ENCODE peak calls at places on chromosomes 4 and X, in six cellular contexts. One of them, this sample, is unnamed.

GRCh38 chrX:46260502-46260901 is 284.7 kb downstream of the ZNF674 start:
- DNase-seq in IMR-90: no peak
- DNase-seq in H9: no peak
- DNase-seq in neuronal stem cell: no peak
- DNase-seq in mesenchymal stem cell: no peak
- DNase-seq in trophoblast cell: peak; percentile 9
- DNase-seq in this sample: peak; percentile 23

GRCh38 chrX:154411981-154412340 is 622 bp downstream of the TAFAZZIN start:
- DNase-seq in IMR-90: peak; percentile 26
- DNase-seq in H9: peak; percentile 82
- DNase-seq in neuronal stem cell: no peak
- DNase-seq in mesenchymal stem cell: peak; percentile 67
- DNase-seq in trophoblast cell: no peak
- DNase-seq in this sample: peak; percentile 78

GRCh38 chr4:176335421-176335820 is 15.7 kb downstream of the SPCS3 start:
- DNase-seq in IMR-90: peak; percentile 79
- DNase-seq in H9: no peak
- DNase-seq in neuronal stem cell: no peak
- DNase-seq in mesenchymal stem cell: no peak
- DNase-seq in trophoblast cell: no peak
- DNase-seq in this sample: no peak

GRCh38 chrX:47574609-47575325 is 7.5 kb upstream of the TIMP1 start:
- DNase-seq in IMR-90: no peak
- DNase-seq in H9: no peak
- DNase-seq in neuronal stem cell: no peak
- DNase-seq in mesenchymal stem cell: peak; percentile 48
- DNase-seq in trophoblast cell: no peak
- DNase-seq in this sample: no peak

GRCh38 chr4:164871673-164872072 is 5.3 kb upstream of the APELA start:
- DNase-seq in IMR-90: no peak
- DNase-seq in H9: no peak
- DNase-seq in neuronal stem cell: no peak
- DNase-seq in mesenchymal stem cell: no peak
- DNase-seq in trophoblast cell: no peak
- DNase-seq in this sample: no peak

GRCh38 chr4:156362581-156362980 is 408.9 kb upstream of the CTSO start:
- DNase-seq in IMR-90: peak; percentile 62
- DNase-seq in H9: no peak
- DNase-seq in neuronal stem cell: no peak
- DNase-seq in mesenchymal stem cell: peak; percentile 54
- DNase-seq in trophoblast cell: no peak
- DNase-seq in this sample: no peak

GRCh38 chr4:31351695-31352094 is 631.5 kb downstream of the PCDH7 start:
- DNase-seq in IMR-90: no peak
- DNase-seq in H9: no peak
- DNase-seq in neuronal stem cell: no peak
- DNase-seq in mesenchymal stem cell: no peak
- DNase-seq in trophoblast cell: no peak
- DNase-seq in this sample: no peak

GRCh38 chr4:82698412-82698811 is 100.2 kb downstream of the SCD5 start:
- DNase-seq in IMR-90: no peak
- DNase-seq in H9: no peak
- DNase-seq in neuronal stem cell: no peak
- DNase-seq in mesenchymal stem cell: no peak
- DNase-seq in trophoblast cell: no peak
- DNase-seq in this sample: no peak

GRCh38 chr4:181909368-181909767 is 333.8 kb upstream of the TENM3 start:
- DNase-seq in IMR-90: peak; percentile 91
- DNase-seq in H9: no peak
- DNase-seq in neuronal stem cell: no peak
- DNase-seq in mesenchymal stem cell: no peak
- DNase-seq in trophoblast cell: no peak
- DNase-seq in this sample: no peak

GRCh38 chr4:8275511-8275910 is 6.0 kb downstream of the HTRA3 start:
- DNase-seq in IMR-90: no peak
- DNase-seq in H9: no peak
- DNase-seq in neuronal stem cell: no peak
- DNase-seq in mesenchymal stem cell: no peak
- DNase-seq in trophoblast cell: no peak
- DNase-seq in this sample: no peak

GRCh38 chrX:68398286-68398685 is 35.0 kb downstream of the OPHN1 start:
- DNase-seq in IMR-90: no peak
- DNase-seq in H9: no peak
- DNase-seq in neuronal stem cell: no peak
- DNase-seq in mesenchymal stem cell: no peak
- DNase-seq in trophoblast cell: no peak
- DNase-seq in this sample: no peak

DNA sequence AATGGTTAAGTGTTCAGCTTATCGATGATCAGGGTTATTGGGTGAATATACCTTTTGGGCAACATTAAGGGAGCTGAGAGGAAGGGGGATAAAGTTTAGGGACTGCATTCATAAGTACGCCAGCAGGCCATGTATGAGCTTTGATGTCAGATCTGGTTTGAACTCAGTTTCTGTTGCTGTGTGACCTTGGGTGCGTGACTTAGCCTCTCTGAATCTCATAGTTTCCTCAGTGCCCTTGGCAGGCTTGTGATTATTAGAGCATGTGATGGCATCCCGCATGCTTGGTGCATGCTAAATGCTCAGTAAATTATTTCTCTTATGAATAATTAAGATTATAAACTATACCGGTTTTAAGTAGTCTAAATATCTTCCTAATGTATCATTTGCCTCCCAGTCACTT is 3.7 kb downstream of the TBC1D14 start:
- DNase-seq in IMR-90: no peak
- DNase-seq in H9: no peak
- DNase-seq in neuronal stem cell: no peak
- DNase-seq in mesenchymal stem cell: no peak
- DNase-seq in trophoblast cell: no peak
- DNase-seq in this sample: no peak
- H4K91ac ChIP-seq in IMR-90: no peak overlapping the region
- H4K91ac ChIP-seq in H9: no peak overlapping the region
- H4K91ac ChIP-seq in neuronal stem cell: no peak overlapping the region
- H4K91ac ChIP-seq in mesenchymal stem cell: no peak overlapping the region
- H4K91ac ChIP-seq in trophoblast cell: no peak overlapping the region
- H4K91ac ChIP-seq in this sample: no peak overlapping the region

GRCh38 chrX:111402378-111402777 is 9.6 kb downstream of the DCX start:
- DNase-seq in IMR-90: no peak
- DNase-seq in H9: no peak
- DNase-seq in neuronal stem cell: no peak
- DNase-seq in mesenchymal stem cell: no peak
- DNase-seq in trophoblast cell: no peak
- DNase-seq in this sample: no peak
- H4K91ac ChIP-seq in IMR-90: no peak overlapping the region
- H4K91ac ChIP-seq in H9: no peak overlapping the region
- H4K91ac ChIP-seq in neuronal stem cell: no peak overlapping the region
- H4K91ac ChIP-seq in mesenchymal stem cell: no peak overlapping the region
- H4K91ac ChIP-seq in trophoblast cell: no peak overlapping the region
- H4K91ac ChIP-seq in this sample: no peak overlapping the region

GRCh38 chrX:110145305-110145704 is 142.4 kb downstream of the TMEM164 start:
- DNase-seq in IMR-90: no peak
- DNase-seq in H9: no peak
- DNase-seq in neuronal stem cell: no peak
- DNase-seq in mesenchymal stem cell: no peak
- DNase-seq in trophoblast cell: no peak
- DNase-seq in this sample: no peak

GRCh38 chrX:110138557-110138956 is 135.6 kb downstream of the TMEM164 start:
- DNase-seq in IMR-90: no peak
- DNase-seq in H9: no peak
- DNase-seq in neuronal stem cell: no peak
- DNase-seq in mesenchymal stem cell: no peak
- DNase-seq in trophoblast cell: no peak
- DNase-seq in this sample: no peak

GRCh38 chrX:110139172-110139571 is 136.3 kb downstream of the TMEM164 start:
- DNase-seq in IMR-90: no peak
- DNase-seq in H9: no peak
- DNase-seq in neuronal stem cell: no peak
- DNase-seq in mesenchymal stem cell: no peak
- DNase-seq in trophoblast cell: no peak
- DNase-seq in this sample: no peak

GRCh38 chrX:110143454-110144210 is 140.7 kb downstream of the TMEM164 start:
- DNase-seq in IMR-90: no peak
- DNase-seq in H9: no peak
- DNase-seq in neuronal stem cell: no peak
- DNase-seq in mesenchymal stem cell: no peak
- DNase-seq in trophoblast cell: no peak
- DNase-seq in this sample: no peak

GRCh38 chrX:110142096-110142495 is 139.2 kb downstream of the TMEM164 start:
- DNase-seq in IMR-90: no peak
- DNase-seq in H9: no peak
- DNase-seq in neuronal stem cell: no peak
- DNase-seq in mesenchymal stem cell: no peak
- DNase-seq in trophoblast cell: no peak
- DNase-seq in this sample: no peak
- H4K91ac ChIP-seq in IMR-90: no peak overlapping the region
- H4K91ac ChIP-seq in H9: no peak overlapping the region
- H4K91ac ChIP-seq in neuronal stem cell: no peak overlapping the region
- H4K91ac ChIP-seq in mesenchymal stem cell: no peak overlapping the region
- H4K91ac ChIP-seq in trophoblast cell: no peak overlapping the region
- H4K91ac ChIP-seq in this sample: no peak overlapping the region

DNA sequence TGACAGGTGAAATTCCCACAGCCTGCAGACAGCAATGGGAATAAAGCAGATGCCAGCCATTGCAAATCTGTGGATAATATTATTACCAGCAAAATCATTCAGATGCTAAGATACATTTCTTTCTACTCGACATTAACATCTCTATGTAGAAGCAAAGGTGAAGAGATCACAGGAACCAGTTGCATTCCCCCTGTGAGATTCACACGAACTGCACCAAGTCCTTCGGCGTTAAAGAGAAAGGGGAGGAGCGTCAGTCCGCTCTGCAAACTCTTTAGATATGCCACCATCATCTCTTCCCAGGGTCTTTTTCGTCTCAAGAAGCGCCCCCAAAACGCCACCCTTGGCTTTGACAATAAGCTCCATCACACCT is 1.9 kb downstream of the NEUROG2 start:
- DNase-seq in IMR-90: no peak
- DNase-seq in H9: peak; percentile 56
- DNase-seq in neuronal stem cell: no peak
- DNase-seq in mesenchymal stem cell: no peak
- DNase-seq in trophoblast cell: no peak
- DNase-seq in this sample: peak; percentile 48
- H4K91ac ChIP-seq in IMR-90: no peak overlapping the region
- H4K91ac ChIP-seq in H9: no peak overlapping the region
- H4K91ac ChIP-seq in neuronal stem cell: no peak overlapping the region
- H4K91ac ChIP-seq in mesenchymal stem cell: no peak overlapping the region
- H4K91ac ChIP-seq in trophoblast cell: no peak overlapping the region
- H4K91ac ChIP-seq in this sample: no peak overlapping the region

GRCh38 chr4:151182455-151182854 is 83.0 kb downstream of the RPS3A start:
- DNase-seq in IMR-90: no peak
- DNase-seq in H9: no peak
- DNase-seq in neuronal stem cell: no peak
- DNase-seq in mesenchymal stem cell: no peak
- DNase-seq in trophoblast cell: no peak
- DNase-seq in this sample: no peak

DNA sequence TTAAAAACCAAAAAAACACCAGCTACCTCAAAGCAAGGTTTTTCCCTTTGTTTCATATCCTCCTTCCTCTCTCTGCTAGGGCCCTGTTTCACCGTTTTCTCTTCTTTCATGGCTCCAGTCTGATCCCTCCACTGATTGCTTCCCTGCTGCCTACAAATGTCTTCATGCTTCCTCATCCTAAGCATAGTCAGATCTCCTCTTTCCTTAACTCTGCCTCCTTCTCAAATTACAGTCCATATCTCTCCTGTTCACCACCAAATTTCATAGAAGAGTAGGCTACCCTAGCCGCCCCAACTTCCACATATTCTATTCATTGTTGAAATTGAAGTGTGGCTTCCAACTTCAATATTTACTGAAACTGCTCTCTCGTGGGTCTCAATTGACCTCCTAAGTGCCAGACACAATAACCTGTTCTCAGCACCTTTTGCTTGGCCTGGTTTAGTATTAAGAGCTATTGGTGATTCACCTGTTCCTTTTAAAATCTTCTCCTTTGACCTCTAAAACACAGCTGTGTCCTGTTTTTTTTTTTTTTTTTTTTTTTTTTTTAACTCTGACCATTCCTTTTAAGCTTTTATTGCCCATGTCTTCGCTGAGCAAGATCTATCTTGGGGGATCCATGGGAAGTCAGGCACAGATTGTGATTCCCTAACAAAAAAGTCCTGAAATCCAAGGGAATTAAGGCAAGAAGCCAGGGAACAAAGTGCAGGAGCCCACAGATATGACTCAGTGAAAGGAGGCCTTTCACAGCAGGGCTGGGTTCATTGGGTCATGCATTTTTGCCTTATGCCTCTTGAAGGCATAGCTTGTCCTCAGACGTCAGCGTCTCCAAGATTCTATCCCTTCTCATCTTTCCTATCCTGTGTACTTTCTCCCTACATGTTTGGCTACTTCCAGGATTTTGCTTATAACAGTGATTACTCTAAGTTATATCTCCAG is 85.4 kb downstream of the RPS3A start:
- DNase-seq in IMR-90: peak; percentile 89
- DNase-seq in H9: no peak
- DNase-seq in neuronal stem cell: no peak
- DNase-seq in mesenchymal stem cell: peak; percentile 80
- DNase-seq in trophoblast cell: peak; percentile 42
- DNase-seq in this sample: no peak
- H4K91ac ChIP-seq in IMR-90: no peak overlapping the region
- H4K91ac ChIP-seq in H9: no peak overlapping the region
- H4K91ac ChIP-seq in neuronal stem cell: no peak overlapping the region
- H4K91ac ChIP-seq in mesenchymal stem cell: no peak overlapping the region
- H4K91ac ChIP-seq in trophoblast cell: no peak overlapping the region
- H4K91ac ChIP-seq in this sample: no peak overlapping the region

DNA sequence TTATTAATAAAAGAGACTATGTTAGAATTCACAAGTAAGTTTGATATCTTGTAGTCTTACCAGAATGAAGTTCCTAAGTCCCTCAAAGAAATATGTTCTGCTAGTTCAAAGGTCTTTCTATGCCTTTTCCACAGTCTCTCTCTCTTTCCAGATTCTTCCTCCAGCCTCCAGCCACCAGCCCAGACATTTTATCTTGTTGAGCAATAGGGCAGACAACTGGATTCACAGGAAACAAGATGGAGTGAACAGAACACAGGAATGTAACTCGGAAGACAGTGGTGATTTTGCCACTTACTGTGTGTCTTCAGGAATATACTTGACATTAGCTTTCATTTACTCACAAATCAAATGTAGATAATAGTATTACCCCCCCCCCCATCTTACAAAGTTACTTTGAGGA is 17.1 kb upstream of the CPEB2 start:
- DNase-seq in IMR-90: no peak
- DNase-seq in H9: no peak
- DNase-seq in neuronal stem cell: no peak
- DNase-seq in mesenchymal stem cell: peak; percentile 83
- DNase-seq in trophoblast cell: no peak
- DNase-seq in this sample: no peak
- H4K91ac ChIP-seq in IMR-90: no peak overlapping the region
- H4K91ac ChIP-seq in H9: no peak overlapping the region
- H4K91ac ChIP-seq in neuronal stem cell: no peak overlapping the region
- H4K91ac ChIP-seq in mesenchymal stem cell: no peak overlapping the region
- H4K91ac ChIP-seq in trophoblast cell: no peak overlapping the region
- H4K91ac ChIP-seq in this sample: no peak overlapping the region

DNA sequence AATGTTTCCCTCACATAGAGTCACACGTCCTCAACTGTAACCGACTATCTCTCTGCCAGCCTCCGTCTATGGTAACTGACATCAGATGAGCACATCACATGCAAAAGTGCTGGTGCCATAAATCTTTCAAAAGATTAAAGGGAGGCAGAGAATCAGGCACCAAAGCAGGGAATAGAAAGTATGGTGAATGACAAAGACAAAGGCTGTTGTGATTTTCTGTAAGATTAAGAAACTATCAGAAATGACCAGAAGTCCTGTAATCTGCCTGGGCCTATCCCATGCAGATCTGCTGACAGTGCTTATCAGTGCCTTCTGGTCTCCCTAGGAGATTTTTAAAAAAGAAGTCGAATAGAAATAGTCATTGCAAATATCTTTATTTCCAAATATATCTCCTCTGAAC is 157.2 kb downstream of the PDGFRA start:
- DNase-seq in IMR-90: no peak
- DNase-seq in H9: no peak
- DNase-seq in neuronal stem cell: no peak
- DNase-seq in mesenchymal stem cell: no peak
- DNase-seq in trophoblast cell: no peak
- DNase-seq in this sample: no peak
- H4K91ac ChIP-seq in IMR-90: no peak overlapping the region
- H4K91ac ChIP-seq in H9: no peak overlapping the region
- H4K91ac ChIP-seq in neuronal stem cell: no peak overlapping the region
- H4K91ac ChIP-seq in mesenchymal stem cell: no peak overlapping the region
- H4K91ac ChIP-seq in trophoblast cell: no peak overlapping the region
- H4K91ac ChIP-seq in this sample: no peak overlapping the region

This sample was measured in H1.